ENCODE peak calls at places on chromosomes 11 and 22, in five cellular contexts. N is SK-N-SH, B is WTC11, W is A549, K is K562. J is an unnamed sample.

GRCh38 chr22:46004105-46004866 is 27.3 kb upstream of the WNT7B start:
- DNase-seq in N (no peak), B (no peak), W (no peak), K (no peak), J (no peak)

GRCh38 chr11:2289350-2289749 is 12.4 kb downstream of the C11orf21 start:
- DNase-seq in N (no peak), B (no peak), W (no peak), K (no peak), J (no peak)

GRCh38 chr11:122717264-122717867 is 61.8 kb downstream of the UBASH3B start:
- DNase-seq in N (no peak), B (no peak), W (no peak), K (no peak), J (no peak)

GRCh38 chr22:28329582-28330073 is 350.0 kb downstream of the TTC28 start:
- DNase-seq in N (no peak), B (no peak), W (no peak), K (no peak), J (peak)

GRCh38 chr11:76719686-76720085 is 49.1 kb upstream of the LRRC32 start:
- DNase-seq in N (no peak), B (no peak), W (no peak), K (no peak), J (no peak)

GRCh38 chr22:36319595-36320497 is 66.9 kb downstream of the APOL1 start:
- DNase-seq in N (no peak), B (no peak), W (no peak), K (no peak), J (no peak)

GRCh38 chr11:114131366-114131963 is 72.0 kb downstream of the ZBTB16 start:
- DNase-seq in N (no peak), B (no peak), W (no peak), K (no peak), J (no peak)

GRCh38 chr22:19789406-19789805 is 28.8 kb downstream of the TBX1 start:
- DNase-seq in N (no peak), B (no peak), W (no peak), K (no peak), J (no peak)

GRCh38 chr22:39021552-39022250 is 774 bp downstream of the APOBEC3D start:
- DNase-seq in N (no peak), B (no peak), W (no peak), K (no peak), J (no peak)

GRCh38 chr11:119537641-119538253 is 114.8 kb upstream of the THY1 start:
- DNase-seq in N (no peak), B (no peak), W (no peak), K (no peak), J (no peak)

GRCh38 chr11:67264260-67264659 is 2.0 kb upstream of the GRK2 start:
- DNase-seq in N (no peak), B (no peak), W (no peak), K (no peak), J (no peak)

GRCh38 chr11:66614073-66614472 is 2.4 kb upstream of the RBM14 start:
- DNase-seq in N (no peak), B (no peak), W (no peak), K (no peak), J (no peak)

GRCh38 chr11:48013269-48013901 is 33.0 kb downstream of the PTPRJ start:
- DNase-seq in N (no peak), B (no peak), W (peak), K (no peak), J (peak)

GRCh38 chr11:2830030-2830812 is 55.4 kb downstream of the CDKN1C start:
- DNase-seq in N (no peak), B (no peak), W (no peak), K (no peak), J (no peak)

GRCh38 chr11:35077709-35078695 is 61.0 kb upstream of the CD44 start:
- DNase-seq in N (no peak), B (no peak), W (peak), K (no peak), J (peak)

GRCh38 chr11:119342362-119343130 is 1.9 kb upstream of the C1QTNF5 start:
- DNase-seq in N (no peak), B (no peak), W (no peak), K (no peak), J (no peak)

GRCh38 chr22:49592780-49593501 is 234.7 kb downstream of the BRD1 start:
- DNase-seq in N (no peak), B (no peak), W (no peak), K (no peak), J (no peak)

GRCh38 chr11:12008790-12009616 is 577 bp upstream of the DKK3 start:
- DNase-seq in N (peak), B (peak), W (peak), K (peak), J (peak)

GRCh38 chr11:61091373-61092279 is 10.7 kb upstream of the CD5 start:
- DNase-seq in N (no peak), B (no peak), W (no peak), K (no peak), J (peak)

GRCh38 chr22:22838148-22838786 is 49.3 kb upstream of the IGLL5 start:
- DNase-seq in N (no peak), B (no peak), W (no peak), K (no peak), J (no peak)

GRCh38 chr11:112999518-112999917 is 38.3 kb downstream of the NCAM1 start:
- DNase-seq in N (peak), B (no peak), W (no peak), K (no peak), J (no peak)

GRCh38 chr11:66015094-66015881 is 3.5 kb downstream of the CST6 start:
- DNase-seq in N (no peak), B (no peak), W (no peak), K (no peak), J (no peak)

GRCh38 chr11:66315921-66316811 is 678 bp downstream of the CD248 start:
- DNase-seq in N (no peak), B (no peak), W (no peak), K (no peak), J (no peak)

GRCh38 chr11:18705651-18706281 is 7.2 kb downstream of the TMEM86A start:
- DNase-seq in N (peak), B (peak), W (no peak), K (no peak), J (no peak)

GRCh38 chr11:47242596-47243192 is 5.9 kb downstream of the ACP2 start:
- DNase-seq in N (peak), B (no peak), W (no peak), K (no peak), J (no peak)

GRCh38 chr11:61596990-61597389 is 16.1 kb upstream of the SYT7 start:
- DNase-seq in N (no peak), B (no peak), W (no peak), K (no peak), J (no peak)

GRCh38 chr11:57131080-57131790 is 50.5 kb upstream of the LRRC55 start:
- DNase-seq in N (peak), B (peak), W (peak), K (peak), J (peak)

GRCh38 chr11:749731-750130 is 2.5 kb downstream of the TALDO1 start:
- DNase-seq in N (no peak), B (no peak), W (no peak), K (no peak), J (no peak)

GRCh38 chr22:50293441-50294318 is 13.8 kb downstream of the PLXNB2 start:
- DNase-seq in N (peak), B (peak), W (peak), K (no peak), J (peak)

GRCh38 chr11:108732395-108732794 is 67.5 kb downstream of the DDX10 start:
- DNase-seq in N (no peak), B (no peak), W (no peak), K (no peak), J (no peak)

GRCh38 chr11:69634590-69634989 is 6.4 kb upstream of the CCND1 start:
- DNase-seq in N (no peak), B (no peak), W (no peak), K (no peak), J (no peak)

GRCh38 chr22:31448382-31448781 is 41.3 kb downstream of the EIF4ENIF1 start:
- DNase-seq in N (no peak), B (no peak), W (no peak), K (no peak), J (no peak)

GRCh38 chr11:16265022-16265421 is 91.3 kb downstream of the SOX6 start:
- DNase-seq in N (no peak), B (no peak), W (no peak), K (no peak), J (no peak)

GRCh38 chr11:76621866-76622265 is 48.7 kb downstream of the LRRC32 start:
- DNase-seq in N (no peak), B (no peak), W (no peak), K (no peak), J (peak)

GRCh38 chr11:71209656-71210055 is 42.7 kb downstream of the SHANK2 start:
- DNase-seq in N (no peak), B (no peak), W (no peak), K (no peak), J (no peak)

GRCh38 chr11:71210861-71211260 is 41.5 kb downstream of the SHANK2 start:
- DNase-seq in N (no peak), B (no peak), W (no peak), K (no peak), J (no peak)

GRCh38 chr11:71213696-71214552 is 38.5 kb downstream of the SHANK2 start:
- DNase-seq in N (no peak), B (no peak), W (no peak), K (no peak), J (no peak)

GRCh38 chr11:71212871-71213559 is 39.4 kb downstream of the SHANK2 start:
- DNase-seq in N (no peak), B (no peak), W (no peak), K (no peak), J (peak)

GRCh38 chr11:71211631-71212030 is 40.7 kb downstream of the SHANK2 start:
- DNase-seq in N (no peak), B (no peak), W (no peak), K (no peak), J (no peak)
- TF ChIP-seq USF2 in N (no peak), B (no peak), W (no peak), K (no peak), J (no peak)

GRCh38 chr11:126115820-126116319 is 53.2 kb upstream of the CDON start:
- DNase-seq in N (peak), B (no peak), W (peak), K (peak), J (peak)
- TF ChIP-seq USF2 in N (no peak), B (no peak), W (peak), K (no peak), J (peak)

DNA sequence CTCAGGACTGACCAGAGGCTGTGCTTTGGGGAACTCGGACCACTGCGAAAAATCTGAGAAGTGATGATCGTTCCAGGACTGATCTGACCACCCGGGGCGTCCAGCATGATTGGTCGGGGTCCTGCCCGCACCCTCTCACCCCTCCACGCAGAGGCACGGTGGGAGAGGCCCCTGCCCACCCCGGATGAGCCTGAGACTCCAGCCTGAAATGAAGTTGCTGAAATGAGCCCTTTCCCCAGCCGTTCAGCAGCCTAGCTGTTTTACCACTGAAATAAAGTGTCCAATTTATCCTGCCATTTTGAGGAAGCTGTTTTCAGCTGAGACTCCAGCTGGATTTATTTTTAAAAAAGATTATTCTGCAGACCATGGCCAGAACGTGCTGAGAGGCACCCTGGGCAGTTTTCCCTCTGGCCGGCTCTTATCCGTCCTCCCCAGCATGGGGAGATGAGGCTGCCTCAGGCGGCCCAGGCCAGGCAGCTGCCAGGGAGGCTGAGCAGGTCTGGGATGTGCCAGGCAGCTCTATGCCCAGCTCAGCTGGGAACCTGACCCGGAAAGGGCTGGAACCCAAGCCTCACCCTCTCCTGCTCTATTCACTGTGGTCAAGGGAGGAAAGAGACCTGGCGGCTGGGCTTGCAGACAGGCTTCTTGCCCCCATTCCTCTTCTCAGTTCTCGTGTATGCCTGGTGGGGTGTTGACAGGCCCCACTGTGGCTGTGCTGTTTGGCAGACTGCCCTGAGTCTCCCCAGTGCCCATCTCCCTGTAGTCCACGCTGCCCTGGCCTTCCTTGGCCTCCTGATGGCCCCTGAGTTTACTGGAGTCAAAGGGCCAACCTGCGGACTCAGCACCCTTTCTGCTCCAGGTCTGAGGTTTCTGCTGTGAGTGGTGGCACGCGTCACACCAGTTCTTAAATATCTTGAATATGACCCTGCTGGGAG is 161.0 kb upstream of the B3GAT1 start:
- DNase-seq in N (peak), B (no peak), W (no peak), K (no peak), J (no peak)
- TF ChIP-seq USF2 in N (no peak), B (no peak), W (no peak), K (no peak), J (no peak)

DNA sequence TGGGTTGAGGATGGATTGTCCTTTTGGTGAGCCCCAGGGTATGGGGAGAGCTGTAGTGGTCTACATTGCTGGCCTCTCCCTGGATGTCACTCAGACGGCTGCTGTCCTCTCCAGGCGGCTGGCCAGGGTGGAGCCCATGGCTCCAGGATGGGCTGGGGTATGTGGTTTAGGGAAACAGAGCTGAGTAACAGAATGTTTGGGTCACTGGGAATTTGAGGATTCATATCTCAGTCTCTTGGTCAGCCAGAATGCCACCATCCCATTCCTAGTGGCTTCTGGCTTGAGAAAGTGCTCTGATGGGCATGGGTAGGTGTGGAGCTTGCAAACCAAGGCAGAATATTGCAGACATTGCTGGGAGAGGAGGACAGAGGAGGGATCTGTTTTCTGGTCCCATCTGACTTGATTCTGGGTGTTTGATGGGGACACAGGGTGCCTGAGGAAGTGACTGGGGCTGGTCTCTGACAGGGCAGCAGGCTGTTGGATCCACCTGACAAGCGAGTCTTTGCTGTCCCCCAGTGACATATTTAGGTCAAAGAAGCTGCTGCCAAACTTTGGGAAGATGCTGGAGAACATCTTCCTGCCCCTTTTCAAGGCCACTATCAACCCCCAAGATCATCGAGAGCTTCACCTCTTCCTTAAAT is 41.4 kb downstream of the AMPD3 start:
- DNase-seq in N (no peak), B (no peak), W (no peak), K (no peak), J (no peak)
- TF ChIP-seq USF2 in N (no peak), B (no peak), W (no peak), K (no peak), J (no peak)

GRCh38 chr11:74220376-74220775 is 49.3 kb downstream of the PPME1 start:
- DNase-seq in N (peak), B (no peak), W (no peak), K (no peak), J (no peak)
- TF ChIP-seq USF2 in N (no peak), B (no peak), W (no peak), K (no peak), J (no peak)

J was measured in IMR-90.